ENCODE peak calls at places on chromosomes 3 and 15, in seven cellular contexts. V is small intestine, J is ureter, Y is HFFc6, L is HT1080, I is suprapubic skin, A is GM13976. R is an unnamed sample.

GRCh38 chr15:60006203-60006782 is 2.2 kb downstream of the FOXB1 start:
- DNase-seq in L (peak), A (peak), V (peak), I (no peak), Y (no peak), J (no peak), R (no peak)

GRCh38 chr15:32098033-32098432 is 67.7 kb downstream of the CHRNA7 start:
- DNase-seq in A (no peak), Y (no peak), I (no peak), L (no peak), J (no peak), V (peak), R (no peak)

GRCh38 chr3:130414457-130414856 is 69.0 kb downstream of the COL6A5 start:
- DNase-seq in V (no peak), A (no peak), J (no peak), L (peak), I (no peak), Y (no peak), R (peak)

GRCh38 chr15:45123397-45123796 is 6.3 kb downstream of the DUOXA1 start:
- DNase-seq in I (no peak), L (no peak), J (no peak), V (no peak), Y (no peak), A (no peak), R (no peak)

GRCh38 chr15:37098468-37099320 is 1.7 kb downstream of the MEIS2 start:
- DNase-seq in V (peak), L (no peak), I (no peak), Y (no peak), A (peak), J (no peak), R (peak)

GRCh38 chr3:103644450-103644849 is 1209.6 kb downstream of the ZPLD1 start:
- DNase-seq in Y (no peak), A (no peak), J (no peak), V (no peak), L (peak), I (no peak), R (no peak)

GRCh38 chr15:70376929-70377691 is 279.4 kb upstream of the TLE3 start:
- DNase-seq in L (no peak), V (peak), J (no peak), A (no peak), I (peak), Y (peak), R (no peak)

GRCh38 chr3:63395960-63396359 is 117.9 kb downstream of the SYNPR start:
- DNase-seq in Y (no peak), V (peak), I (no peak), A (no peak), J (no peak), L (no peak), R (no peak)

GRCh38 chr15:59236394-59236793 is 29.8 kb downstream of the LDHAL6B start:
- DNase-seq in A (no peak), I (no peak), V (peak), L (no peak), J (no peak), Y (no peak), R (no peak)

GRCh38 chr3:39794880-39795279 is 14.5 kb upstream of the MYRIP start:
- DNase-seq in V (no peak), A (no peak), Y (no peak), J (no peak), I (no peak), L (no peak), R (no peak)

GRCh38 chr3:190339130-190339529 is 16.9 kb upstream of the CLDN1 start:
- DNase-seq in I (no peak), L (peak), A (no peak), Y (peak), V (no peak), J (no peak), R (peak)

GRCh38 chr15:89171136-89172072 is 50.0 kb downstream of the RLBP1 start:
- DNase-seq in Y (peak), I (no peak), V (peak), L (peak), J (no peak), A (peak), R (peak)

GRCh38 chr3:62095756-62096155 is 277.6 kb downstream of the FEZF2 start:
- DNase-seq in I (no peak), Y (peak), J (no peak), V (no peak), L (no peak), A (no peak), R (no peak)

GRCh38 chr3:157608006-157608405 is 104.8 kb upstream of the VEPH1 start:
- DNase-seq in I (no peak), L (no peak), J (no peak), V (no peak), A (no peak), Y (no peak), R (no peak)